ENCODE peak calls at places on chromosomes 13 and 19, in six cellular contexts. F is upper lobe of right lung; Z is NCI-H1092; O is effector memory CD4-positive, alpha-beta T cell; G is psoas muscle; X is HuH-7. W is an unnamed sample.
A peak's percentile ranks its signal among the peaks of the same experiment; 100 is the strongest.

GRCh38 chr19:35404879-35405622 is 34.2 kb downstream of the GPR42 start:
- DNase-seq in Z (no peak), G (peak; percentile 34), O (no peak), X (no peak), F (no peak), W (no peak)

GRCh38 chr13:31742102-31742695 is 2.9 kb downstream of the RXFP2 start:
- DNase-seq in O (peak; percentile 45), X (peak; percentile 22), F (no peak), Z (peak; percentile 3), G (peak; percentile 34), W (peak; percentile 50)

GRCh38 chr19:34999498-35000337 is at the start of gene GRAMD1A:
- DNase-seq in G (peak; percentile 88), O (peak; percentile 63), Z (peak; percentile 38), F (peak; percentile 95), X (peak; percentile 90), W (peak; percentile 88)

GRCh38 chr13:74871671-74872070 is 610.3 kb downstream of the TBC1D4 start:
- DNase-seq in F (no peak), G (no peak), X (no peak), O (no peak), Z (no peak), W (no peak)

GRCh38 chr13:79389031-79389430 is 17.0 kb downstream of the RBM26 start:
- DNase-seq in G (no peak), O (no peak), Z (no peak), X (no peak), F (no peak), W (no peak)

GRCh38 chr13:38900188-38900587 is 90.4 kb downstream of the STOML3 start:
- DNase-seq in O (no peak), X (no peak), Z (no peak), F (no peak), G (no peak), W (no peak)

GRCh38 chr13:110371550-110372465 is 64.7 kb downstream of the COL4A2 start:
- DNase-seq in Z (no peak), O (no peak), X (no peak), F (peak; percentile 49), G (no peak), W (no peak)

GRCh38 chr13:100559886-100560285 is 28.7 kb downstream of the GGACT start:
- DNase-seq in G (no peak), O (no peak), Z (no peak), X (no peak), F (no peak), W (no peak)

GRCh38 chr13:24008679-24009078 is 111.4 kb upstream of the C1QTNF9B start:
- DNase-seq in X (no peak), G (no peak), O (no peak), Z (no peak), F (no peak), W (no peak)

GRCh38 chr13:24218320-24218719 is 57.8 kb downstream of the SPATA13 start:
- DNase-seq in G (no peak), Z (no peak), X (no peak), F (no peak), O (no peak), W (no peak)

GRCh38 chr13:20580257-20580656 is 13.3 kb downstream of the IFT88 start:
- DNase-seq in G (no peak), Z (no peak), O (no peak), X (no peak), F (no peak), W (no peak)

GRCh38 chr19:2618611-2619010 is 83.9 kb downstream of the GNG7 start:
- DNase-seq in O (peak; percentile 43), G (peak; percentile 60), F (peak; percentile 93), X (no peak), Z (no peak), W (no peak)

GRCh38 chr13:34764246-34764645 is 177.8 kb upstream of the NBEA start:
- DNase-seq in Z (no peak), F (no peak), X (no peak), G (no peak), O (no peak), W (no peak)

GRCh38 chr19:49589391-49589790 is 1.6 kb upstream of the PRR12 start:
- DNase-seq in O (no peak), Z (no peak), X (no peak), F (no peak), G (no peak), W (no peak)

GRCh38 chr19:57708641-57709354 is at the start of gene ZNF154:
- DNase-seq in X (no peak), F (peak; percentile 64), G (peak; percentile 18), O (peak; percentile 2), Z (no peak), W (peak; percentile 74)

GRCh38 chr19:16191216-16191908 is 6.2 kb downstream of the FAM32A start:
- DNase-seq in Z (no peak), X (no peak), F (no peak), G (no peak), O (no peak), W (no peak)